ENCODE peak calls at places on chromosomes 5 and 9, in five cellular contexts. One of them, this sample, is unnamed. For H3K4me1, the result is how much of the 10 kb centered on the place peaks cover.

GRCh38 chr5:93677344-93678021 is 63.9 kb downstream of the POU5F2 start:
- DNase-seq in mucosa of descending colon: peak
- DNase-seq in lower lobe of right lung: peak
- DNase-seq in tibial nerve: peak
- DNase-seq in GM23248: peak
- DNase-seq in this sample: no peak

GRCh38 chr9:81656871-81657337 is 32.4 kb downstream of the TLE1 start:
- DNase-seq in mucosa of descending colon: no peak
- DNase-seq in GM23248: no peak
- DNase-seq in lower lobe of right lung: no peak
- DNase-seq in tibial nerve: no peak
- DNase-seq in this sample: no peak

GRCh38 chr5:102867999-102868662 is 113.0 kb downstream of the PAM start:
- DNase-seq in lower lobe of right lung: no peak
- DNase-seq in GM23248: peak
- DNase-seq in tibial nerve: no peak
- DNase-seq in mucosa of descending colon: no peak
- DNase-seq in this sample: no peak

GRCh38 chr5:74415695-74416102 is 224.8 kb downstream of the ENC1 start:
- DNase-seq in tibial nerve: no peak
- DNase-seq in mucosa of descending colon: peak
- DNase-seq in lower lobe of right lung: no peak
- DNase-seq in GM23248: no peak
- DNase-seq in this sample: peak

GRCh38 chr5:170312666-170313065 is 15.1 kb upstream of the LCP2 start:
- DNase-seq in mucosa of descending colon: no peak
- DNase-seq in tibial nerve: no peak
- DNase-seq in lower lobe of right lung: no peak
- DNase-seq in GM23248: peak
- DNase-seq in this sample: no peak

GRCh38 chr5:159990506-159990905 is 18.4 kb upstream of the TTC1 start:
- DNase-seq in lower lobe of right lung: no peak
- DNase-seq in mucosa of descending colon: no peak
- DNase-seq in GM23248: peak
- DNase-seq in tibial nerve: no peak
- DNase-seq in this sample: no peak

GRCh38 chr9:84781431-84781830 is 111.9 kb downstream of the NTRK2 start:
- DNase-seq in GM23248: peak
- DNase-seq in lower lobe of right lung: no peak
- DNase-seq in tibial nerve: peak
- DNase-seq in mucosa of descending colon: peak
- DNase-seq in this sample: peak

GRCh38 chr9:112233769-112234168 is 58.7 kb upstream of the SUSD1 start:
- DNase-seq in GM23248: peak
- DNase-seq in tibial nerve: no peak
- DNase-seq in lower lobe of right lung: no peak
- DNase-seq in mucosa of descending colon: no peak
- DNase-seq in this sample: peak

GRCh38 chr9:132404228-132404881 is 2.3 kb downstream of the TTF1 start:
- DNase-seq in GM23248: no peak
- DNase-seq in mucosa of descending colon: no peak
- DNase-seq in lower lobe of right lung: no peak
- DNase-seq in tibial nerve: no peak
- DNase-seq in this sample: no peak

GRCh38 chr9:4375424-4376195 is 75.7 kb upstream of the GLIS3 start:
- DNase-seq in mucosa of descending colon: no peak
- DNase-seq in GM23248: peak
- DNase-seq in tibial nerve: no peak
- DNase-seq in lower lobe of right lung: no peak
- DNase-seq in this sample: peak

GRCh38 chr9:121350993-121351561 is 19.0 kb downstream of the STOM start:
- DNase-seq in GM23248: peak
- DNase-seq in tibial nerve: peak
- DNase-seq in lower lobe of right lung: peak
- DNase-seq in mucosa of descending colon: peak
- DNase-seq in this sample: no peak

GRCh38 chr9:121345070-121345469 is 25.0 kb downstream of the STOM start:
- DNase-seq in mucosa of descending colon: no peak
- DNase-seq in tibial nerve: no peak
- DNase-seq in GM23248: no peak
- DNase-seq in lower lobe of right lung: no peak
- DNase-seq in this sample: no peak

GRCh38 chr9:121344062-121344696 is 25.9 kb downstream of the STOM start:
- DNase-seq in mucosa of descending colon: no peak
- DNase-seq in lower lobe of right lung: no peak
- DNase-seq in tibial nerve: no peak
- DNase-seq in GM23248: no peak
- DNase-seq in this sample: no peak

GRCh38 chr9:121349009-121349408 is 21.0 kb downstream of the STOM start:
- DNase-seq in GM23248: peak
- DNase-seq in mucosa of descending colon: no peak
- DNase-seq in tibial nerve: no peak
- DNase-seq in lower lobe of right lung: no peak
- DNase-seq in this sample: no peak

GRCh38 chr9:121348321-121348720 is 21.7 kb downstream of the STOM start:
- DNase-seq in tibial nerve: no peak
- DNase-seq in mucosa of descending colon: no peak
- DNase-seq in GM23248: peak
- DNase-seq in lower lobe of right lung: no peak
- DNase-seq in this sample: no peak
- H3K4me1 ChIP-seq in tibial nerve: under half
- H3K4me1 ChIP-seq in mucosa of descending colon: under half
- H3K4me1 ChIP-seq in GM23248: under half
- H3K4me1 ChIP-seq in lower lobe of right lung: half or more
- H3K4me1 ChIP-seq in this sample: under half

GRCh38 chr5:177085985-177086917 is at the start of gene FGFR4:
- DNase-seq in lower lobe of right lung: peak
- DNase-seq in GM23248: peak
- DNase-seq in mucosa of descending colon: peak
- DNase-seq in tibial nerve: peak
- DNase-seq in this sample: peak
- H3K4me3 ChIP-seq in lower lobe of right lung: peak
- H3K4me3 ChIP-seq in GM23248: no peak
- H3K4me3 ChIP-seq in mucosa of descending colon: peak
- H3K4me3 ChIP-seq in tibial nerve: peak
- H3K4me3 ChIP-seq in this sample: peak

DNA sequence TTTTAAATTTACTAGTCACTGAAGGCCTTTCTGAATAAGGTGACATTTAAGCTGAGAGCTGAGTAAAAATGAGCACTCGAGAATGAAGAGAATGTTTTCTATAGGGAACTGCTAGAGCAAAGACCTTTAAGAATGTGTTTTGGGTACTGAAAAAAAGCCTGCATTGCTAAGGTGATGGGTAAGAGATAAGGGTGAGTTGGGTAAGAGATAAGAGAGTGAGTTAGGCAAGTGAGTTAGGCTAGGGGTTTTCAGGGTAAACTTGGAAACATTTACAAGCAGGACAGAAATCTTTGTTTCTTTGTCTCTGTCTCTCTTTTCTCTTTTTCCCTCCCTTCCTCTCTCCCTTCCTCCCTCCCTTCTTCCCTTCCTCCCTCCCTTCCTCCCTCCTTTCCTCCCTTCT is 5.6 kb downstream of the RAD23B start:
- DNase-seq in tibial nerve: no peak
- DNase-seq in GM23248: no peak
- DNase-seq in lower lobe of right lung: no peak
- DNase-seq in mucosa of descending colon: no peak
- DNase-seq in this sample: peak
- H3K4me1 ChIP-seq in tibial nerve: under half
- H3K4me1 ChIP-seq in GM23248: half or more
- H3K4me1 ChIP-seq in lower lobe of right lung: half or more
- H3K4me1 ChIP-seq in mucosa of descending colon: under half
- H3K4me1 ChIP-seq in this sample: half or more

GRCh38 chr5:28346696-28347095 is 1308.3 kb upstream of the CDH9 start:
- DNase-seq in mucosa of descending colon: no peak
- DNase-seq in lower lobe of right lung: no peak
- DNase-seq in tibial nerve: no peak
- DNase-seq in GM23248: no peak
- DNase-seq in this sample: no peak

GRCh38 chr5:28344803-28345433 is 1306.5 kb upstream of the CDH9 start:
- DNase-seq in GM23248: peak
- DNase-seq in mucosa of descending colon: no peak
- DNase-seq in tibial nerve: no peak
- DNase-seq in lower lobe of right lung: no peak
- DNase-seq in this sample: no peak
- H3K4me3 ChIP-seq in GM23248: no peak
- H3K4me3 ChIP-seq in mucosa of descending colon: no peak
- H3K4me3 ChIP-seq in tibial nerve: no peak
- H3K4me3 ChIP-seq in lower lobe of right lung: no peak
- H3K4me3 ChIP-seq in this sample: no peak

DNA sequence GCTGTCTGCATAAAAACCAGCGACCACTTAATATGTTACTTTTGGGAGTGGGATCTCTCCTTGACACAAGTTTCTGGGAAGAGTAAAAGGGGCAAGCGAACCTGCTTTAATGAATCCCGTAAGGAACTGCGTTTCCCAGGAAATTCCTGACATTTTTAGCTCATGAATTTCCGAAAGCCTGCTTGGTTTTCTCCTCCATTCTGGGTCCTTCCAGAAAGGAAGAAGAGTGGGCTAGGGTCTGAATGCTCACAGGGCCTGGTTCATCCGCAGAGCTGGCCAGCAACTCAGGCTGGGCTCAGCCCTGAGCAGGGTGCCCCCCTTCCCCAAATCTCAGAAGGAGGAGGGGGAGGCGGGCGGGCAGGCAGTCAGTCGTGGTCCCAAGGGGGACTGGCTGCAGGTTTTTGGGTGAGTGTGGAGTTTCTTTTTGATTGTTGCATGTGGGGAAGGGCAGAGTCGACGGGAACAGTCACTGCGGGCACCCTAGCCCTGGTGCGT is 1.2 kb upstream of the PURA start:
- DNase-seq in GM23248: peak
- DNase-seq in lower lobe of right lung: no peak
- DNase-seq in tibial nerve: no peak
- DNase-seq in mucosa of descending colon: no peak
- DNase-seq in this sample: no peak
- H3K4me1 ChIP-seq in GM23248: under half
- H3K4me1 ChIP-seq in lower lobe of right lung: half or more
- H3K4me1 ChIP-seq in tibial nerve: under half
- H3K4me1 ChIP-seq in mucosa of descending colon: under half
- H3K4me1 ChIP-seq in this sample: under half

DNA sequence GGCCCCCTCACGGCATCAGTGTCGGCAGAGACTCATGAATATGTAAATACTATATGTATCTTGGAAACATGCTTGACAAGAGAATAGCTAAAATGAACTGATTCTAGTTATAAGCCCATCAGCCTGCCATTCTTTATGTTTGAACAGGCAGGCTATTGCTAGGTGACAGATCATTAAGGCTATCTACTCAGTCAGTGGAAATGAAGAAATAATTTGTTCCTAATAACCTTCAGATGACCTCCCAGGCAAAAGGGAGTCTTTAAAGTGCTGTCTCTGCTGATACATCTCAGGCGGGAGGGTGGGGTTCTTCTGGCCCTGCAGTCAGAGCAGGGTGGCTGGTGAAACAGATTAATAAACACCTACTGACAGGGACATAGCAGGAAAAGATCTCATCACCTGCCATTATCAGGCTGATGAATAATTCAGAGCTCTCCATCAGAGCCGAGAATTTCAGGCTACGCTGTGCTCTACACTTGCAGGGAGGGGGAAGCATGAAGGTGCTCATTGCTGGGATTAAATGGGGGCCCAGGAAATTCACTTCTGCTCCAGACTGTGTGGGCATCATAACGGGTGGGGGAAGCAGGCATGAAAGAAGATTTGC is 394.1 kb downstream of the RASEF start:
- DNase-seq in mucosa of descending colon: no peak
- DNase-seq in lower lobe of right lung: no peak
- DNase-seq in tibial nerve: no peak
- DNase-seq in GM23248: no peak
- DNase-seq in this sample: no peak
- H3K4me3 ChIP-seq in mucosa of descending colon: no peak
- H3K4me3 ChIP-seq in lower lobe of right lung: no peak
- H3K4me3 ChIP-seq in tibial nerve: no peak
- H3K4me3 ChIP-seq in GM23248: no peak
- H3K4me3 ChIP-seq in this sample: no peak

DNA sequence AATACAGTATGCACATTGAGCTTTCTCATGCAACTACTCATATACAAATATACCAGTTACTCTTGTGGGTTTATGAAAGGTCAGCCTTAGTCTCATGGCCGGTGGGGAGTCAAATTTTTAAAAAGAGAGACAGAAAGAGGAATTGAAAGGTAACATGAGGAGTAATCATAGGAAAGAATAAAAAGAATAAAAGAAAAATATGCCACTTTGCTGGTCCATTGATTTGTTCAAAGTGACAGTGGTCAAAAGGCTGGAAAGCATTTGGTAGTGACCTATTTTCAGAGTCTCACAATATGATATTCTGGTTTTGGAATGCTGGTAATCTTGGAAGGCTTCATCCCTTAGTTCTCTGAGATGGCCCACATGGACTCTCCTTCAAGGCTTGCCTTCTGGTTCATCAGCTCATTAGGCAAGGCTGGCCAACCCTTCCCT is 67.0 kb downstream of the ZNF366 start:
- DNase-seq in tibial nerve: no peak
- DNase-seq in GM23248: no peak
- DNase-seq in lower lobe of right lung: no peak
- DNase-seq in mucosa of descending colon: no peak
- DNase-seq in this sample: no peak
- H3K4me1 ChIP-seq in tibial nerve: under half
- H3K4me1 ChIP-seq in GM23248: under half
- H3K4me1 ChIP-seq in lower lobe of right lung: under half
- H3K4me1 ChIP-seq in mucosa of descending colon: under half
- H3K4me1 ChIP-seq in this sample: under half

DNA sequence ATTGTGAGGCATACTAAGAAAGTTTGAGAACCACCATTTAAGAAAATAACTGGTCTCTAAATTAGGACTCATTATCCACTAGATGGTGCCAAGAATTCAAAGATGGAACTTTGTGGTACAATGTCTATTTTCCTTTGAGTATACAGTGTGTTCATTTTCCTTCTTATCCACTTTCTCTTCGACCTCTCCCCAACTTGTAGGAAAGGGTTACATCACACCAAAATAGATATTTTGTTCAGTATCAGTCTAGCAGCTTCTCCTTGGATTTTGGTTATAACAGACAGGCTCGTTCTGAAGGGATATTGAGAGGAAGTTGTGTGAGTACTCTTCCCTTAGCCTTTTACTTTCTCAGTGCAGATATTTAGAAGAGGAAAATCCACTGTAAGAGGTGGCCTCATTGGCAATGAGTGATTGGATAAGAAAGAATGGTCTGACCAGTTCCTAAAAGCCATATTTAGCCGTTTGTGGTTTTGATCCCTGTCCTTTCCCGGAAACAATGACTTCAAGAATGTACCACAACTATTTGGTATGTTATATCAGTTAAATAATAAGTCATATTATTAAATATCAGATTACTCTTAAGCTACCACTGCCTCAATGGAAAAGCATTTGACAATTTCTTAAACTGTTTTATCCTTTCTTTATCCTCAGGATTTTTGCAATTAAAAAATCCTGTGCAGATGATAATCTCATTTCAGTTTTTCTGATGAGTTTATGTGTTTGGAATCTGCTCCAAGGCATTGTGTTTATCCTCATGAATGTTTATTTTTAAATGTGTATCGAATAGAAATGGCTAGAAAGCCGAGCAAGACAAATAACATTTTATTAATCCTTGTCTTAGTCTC is 69.0 kb upstream of the GRAMD2B start:
- DNase-seq in tibial nerve: peak
- DNase-seq in lower lobe of right lung: no peak
- DNase-seq in mucosa of descending colon: no peak
- DNase-seq in GM23248: peak
- DNase-seq in this sample: no peak
- H3K4me3 ChIP-seq in tibial nerve: no peak
- H3K4me3 ChIP-seq in lower lobe of right lung: peak
- H3K4me3 ChIP-seq in mucosa of descending colon: no peak
- H3K4me3 ChIP-seq in GM23248: peak
- H3K4me3 ChIP-seq in this sample: no peak

This sample was measured in Caco-2.